ENCODE peak calls at places on chromosomes 6 and 20, in five cellular contexts. Q, P, T, I and J are unnamed samples. For H3K9me3, the result is how much of the 10 kb centered on the place peaks cover.

GRCh38 chr6:3888153-3888957 is 39.2 kb downstream of the FAM50B start:
- DNase-seq in Q (peak), P (no peak), T (no peak), I (peak), J (no peak)

GRCh38 chr6:6320901-6321300 is 439 bp upstream of the F13A1 start:
- DNase-seq in Q (no peak), P (no peak), T (no peak), I (no peak), J (peak)

GRCh38 chr6:44867561-44868334 is 460.4 kb upstream of the RUNX2 start:
- DNase-seq in Q (no peak), P (no peak), T (no peak), I (no peak), J (no peak)

GRCh38 chr20:9186396-9186795 is 117.5 kb downstream of the PLCB4 start:
- DNase-seq in Q (no peak), P (no peak), T (no peak), I (no peak), J (no peak)

GRCh38 chr20:13101701-13102100 is 92.9 kb downstream of the SPTLC3 start:
- DNase-seq in Q (no peak), P (no peak), T (no peak), I (no peak), J (no peak)

GRCh38 chr6:78157606-78158005 is 504.8 kb downstream of the MEI4 start:
- DNase-seq in Q (no peak), P (no peak), T (no peak), I (no peak), J (no peak)

GRCh38 chr20:47534405-47534804 is 32.7 kb downstream of the NCOA3 start:
- DNase-seq in Q (no peak), P (no peak), T (no peak), I (no peak), J (no peak)

GRCh38 chr20:48126227-48126740 is 341.0 kb upstream of the SULF2 start:
- DNase-seq in Q (no peak), P (no peak), T (no peak), I (no peak), J (no peak)

GRCh38 chr6:150647051-150647450 is 47.4 kb downstream of the PLEKHG1 start:
- DNase-seq in Q (no peak), P (no peak), T (no peak), I (no peak), J (no peak)

GRCh38 chr6:22828179-22829062 is 259.1 kb downstream of the HDGFL1 start:
- DNase-seq in Q (peak), P (no peak), T (peak), I (peak), J (peak)

GRCh38 chr6:123127807-123128206 is 131.8 kb downstream of the CLVS2 start:
- DNase-seq in Q (no peak), P (no peak), T (peak), I (no peak), J (no peak)

GRCh38 chr6:111793711-111794111 is 79.5 kb downstream of the FYN start:
- DNase-seq in Q (no peak), P (no peak), T (no peak), I (no peak), J (no peak)

GRCh38 chr6:169986171-169986847 is 234.9 kb downstream of the ERMARD start:
- DNase-seq in Q (no peak), P (no peak), T (no peak), I (no peak), J (peak)
- H3K9me3 ChIP-seq in Q (under half), P (under half), T (under half), I (under half), J (under half)

DNA sequence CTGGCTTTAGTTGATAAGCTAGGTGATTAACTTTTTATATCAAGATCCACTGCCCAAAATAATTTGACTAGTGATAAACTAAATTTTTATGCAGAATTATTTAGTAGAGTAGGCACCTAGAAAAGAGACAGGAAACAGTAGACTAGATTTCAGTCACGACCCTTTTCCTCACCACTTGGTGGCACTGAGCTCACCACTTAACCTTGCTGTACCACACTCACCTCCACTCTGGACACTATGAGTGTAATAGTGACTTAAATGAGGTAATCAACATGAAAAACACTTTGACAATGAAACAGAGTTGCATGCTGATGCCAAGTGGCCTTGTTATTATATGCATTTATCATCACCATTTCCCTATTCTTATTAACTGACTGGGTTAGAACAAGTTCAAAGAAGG is 730.4 kb downstream of the KIF16B start:
- DNase-seq in Q (no peak), P (no peak), T (no peak), I (no peak), J (no peak)
- TF ChIP-seq CTCF in Q (no peak), P (no peak), T (no peak), I (no peak), J (no peak)

GRCh38 chr6:87737948-87738347 is 35.9 kb upstream of the AKIRIN2 start:
- DNase-seq in Q (no peak), P (no peak), T (no peak), I (no peak), J (no peak)

GRCh38 chr6:87741001-87741650 is 39.1 kb upstream of the AKIRIN2 start:
- DNase-seq in Q (no peak), P (no peak), T (no peak), I (no peak), J (no peak)

GRCh38 chr6:87738673-87739225 is 36.7 kb upstream of the AKIRIN2 start:
- DNase-seq in Q (no peak), P (no peak), T (no peak), I (no peak), J (no peak)

GRCh38 chr6:87731818-87732661 is 30.0 kb upstream of the AKIRIN2 start:
- DNase-seq in Q (peak), P (peak), T (peak), I (peak), J (peak)

GRCh38 chr6:87736809-87737540 is 34.9 kb upstream of the AKIRIN2 start:
- DNase-seq in Q (no peak), P (no peak), T (no peak), I (no peak), J (no peak)
- H3K9me3 ChIP-seq in Q (under half), P (under half), T (under half), I (under half), J (under half)

GRCh38 chr6:127188752-127189151 is 70.3 kb downstream of the RSPO3 start:
- DNase-seq in Q (no peak), P (no peak), T (no peak), I (no peak), J (no peak)

GRCh38 chr6:127186889-127187288 is 68.4 kb downstream of the RSPO3 start:
- DNase-seq in Q (peak), P (peak), T (peak), I (peak), J (peak)

GRCh38 chr6:127191716-127192115 is 73.2 kb downstream of the RSPO3 start:
- DNase-seq in Q (no peak), P (no peak), T (no peak), I (no peak), J (no peak)

GRCh38 chr6:127192911-127193503 is 73.7 kb upstream of the RNF146 start:
- DNase-seq in Q (no peak), P (no peak), T (no peak), I (no peak), J (no peak)

GRCh38 chr6:127190552-127190951 is 72.1 kb downstream of the RSPO3 start:
- DNase-seq in Q (peak), P (no peak), T (peak), I (no peak), J (no peak)
- TF ChIP-seq CTCF in Q (peak), P (peak), T (peak), I (peak), J (peak)

GRCh38 chr20:24859539-24859938 is 89.5 kb upstream of the CST7 start:
- DNase-seq in Q (no peak), P (no peak), T (no peak), I (no peak), J (no peak)
- H3K9me3 ChIP-seq in Q (under half), P (under half), T (under half), I (under half), J (under half)

DNA sequence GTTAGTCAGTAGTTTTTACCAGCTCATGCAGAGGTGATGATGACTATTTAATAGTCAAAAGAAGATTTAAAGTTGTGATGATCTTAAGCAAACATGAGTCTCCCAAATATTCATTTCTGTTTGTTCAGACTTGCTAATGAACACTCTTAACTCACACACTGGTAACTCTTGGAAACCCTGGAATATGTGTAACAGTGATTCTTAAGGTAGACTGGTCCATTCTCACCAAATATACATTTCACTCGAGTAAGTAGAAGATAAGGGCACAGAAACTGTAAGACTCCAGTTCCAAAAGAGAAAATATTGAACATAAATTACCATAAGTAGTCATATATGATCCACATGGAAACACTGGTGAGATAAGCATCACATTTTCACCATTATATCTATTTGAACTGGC is 29.1 kb downstream of the RSPO3 start:
- DNase-seq in Q (no peak), P (no peak), T (no peak), I (no peak), J (no peak)
- TF ChIP-seq CTCF in Q (no peak), P (no peak), T (no peak), I (no peak), J (no peak)